ENCODE peak calls at places on chromosomes 7 and 10, in five cellular contexts. One of them, this sample, is unnamed.
A peak's percentile ranks its signal among the peaks of the same experiment; 100 is the strongest.

GRCh38 chr7:74466196-74466813 is 12.6 kb downstream of the GTF2IRD1 start:
- DNase-seq in GM23338: no peak
- DNase-seq in GM23248: no peak
- DNase-seq in OCI-LY7: peak; percentile 56
- DNase-seq in neural progenitor cell: peak; percentile 43
- DNase-seq in this sample: no peak

GRCh38 chr7:75739796-75740672 is 1.3 kb upstream of the HIP1 start:
- DNase-seq in neural progenitor cell: no peak
- DNase-seq in OCI-LY7: peak; percentile 88
- DNase-seq in GM23248: peak; percentile 86
- DNase-seq in GM23338: peak; percentile 86
- DNase-seq in this sample: peak; percentile 90

GRCh38 chr7:140940866-140941265 is 16.1 kb upstream of the BRAF start:
- DNase-seq in GM23338: no peak
- DNase-seq in GM23248: peak; percentile 4
- DNase-seq in OCI-LY7: no peak
- DNase-seq in neural progenitor cell: no peak
- DNase-seq in this sample: no peak

GRCh38 chr7:121049028-121049791 is 60.7 kb downstream of the CPED1 start:
- DNase-seq in OCI-LY7: no peak
- DNase-seq in neural progenitor cell: no peak
- DNase-seq in GM23248: no peak
- DNase-seq in GM23338: peak; percentile 37
- DNase-seq in this sample: no peak

GRCh38 chr7:114048386-114049235 is 129.8 kb upstream of the PPP1R3A start:
- DNase-seq in neural progenitor cell: no peak
- DNase-seq in GM23338: peak; percentile 23
- DNase-seq in OCI-LY7: peak; percentile 10
- DNase-seq in GM23248: peak; percentile 65
- DNase-seq in this sample: peak; percentile 59

GRCh38 chr10:97792058-97792721 is 20.4 kb upstream of the SFRP5 start:
- DNase-seq in OCI-LY7: peak; percentile 65
- DNase-seq in neural progenitor cell: peak; percentile 74
- DNase-seq in GM23338: peak; percentile 90
- DNase-seq in GM23248: peak; percentile 64
- DNase-seq in this sample: peak; percentile 59

GRCh38 chr10:12358863-12359647 is 9.7 kb downstream of the CAMK1D start:
- DNase-seq in GM23248: no peak
- DNase-seq in GM23338: peak; percentile 32
- DNase-seq in OCI-LY7: no peak
- DNase-seq in neural progenitor cell: peak; percentile 30
- DNase-seq in this sample: no peak

GRCh38 chr7:107544848-107545591 is 18.7 kb downstream of the COG5 start:
- DNase-seq in GM23248: no peak
- DNase-seq in neural progenitor cell: no peak
- DNase-seq in GM23338: no peak
- DNase-seq in OCI-LY7: no peak
- DNase-seq in this sample: no peak

GRCh38 chr10:21273400-21273968 is 252.0 kb downstream of the SKIDA1 start:
- DNase-seq in GM23248: no peak
- DNase-seq in neural progenitor cell: no peak
- DNase-seq in GM23338: no peak
- DNase-seq in OCI-LY7: no peak
- DNase-seq in this sample: no peak

GRCh38 chr10:6128591-6129383 is 40.0 kb downstream of the RBM17 start:
- DNase-seq in neural progenitor cell: peak; percentile 62
- DNase-seq in GM23248: peak; percentile 70
- DNase-seq in GM23338: peak; percentile 43
- DNase-seq in OCI-LY7: no peak
- DNase-seq in this sample: peak; percentile 23

GRCh38 chr7:51774178-51774577 is 457.6 kb upstream of the COBL start:
- DNase-seq in GM23338: peak; percentile 40
- DNase-seq in neural progenitor cell: peak; percentile 19
- DNase-seq in GM23248: no peak
- DNase-seq in OCI-LY7: no peak
- DNase-seq in this sample: no peak

GRCh38 chr7:99079104-99079503 is 64.8 kb downstream of the SMURF1 start:
- DNase-seq in OCI-LY7: no peak
- DNase-seq in GM23248: no peak
- DNase-seq in GM23338: no peak
- DNase-seq in neural progenitor cell: no peak
- DNase-seq in this sample: no peak

GRCh38 chr10:1240341-1240775 is 184.2 kb downstream of the WDR37 start:
- DNase-seq in OCI-LY7: no peak
- DNase-seq in GM23248: no peak
- DNase-seq in GM23338: peak; percentile 76
- DNase-seq in neural progenitor cell: no peak
- DNase-seq in this sample: no peak

GRCh38 chr10:130401860-130402765 is 265.9 kb downstream of the GLRX3 start:
- DNase-seq in GM23338: no peak
- DNase-seq in OCI-LY7: no peak
- DNase-seq in neural progenitor cell: no peak
- DNase-seq in GM23248: no peak
- DNase-seq in this sample: no peak

GRCh38 chr10:97159906-97160305 is 25.9 kb downstream of the SLIT1 start:
- DNase-seq in OCI-LY7: no peak
- DNase-seq in neural progenitor cell: no peak
- DNase-seq in GM23248: no peak
- DNase-seq in GM23338: no peak
- DNase-seq in this sample: no peak

GRCh38 chr10:90800232-90800796 is 57.5 kb downstream of the HTR7 start:
- DNase-seq in GM23338: no peak
- DNase-seq in neural progenitor cell: no peak
- DNase-seq in GM23248: no peak
- DNase-seq in OCI-LY7: no peak
- DNase-seq in this sample: no peak

GRCh38 chr7:139648617-139648932 is 125.1 kb downstream of the CLEC2L start:
- DNase-seq in GM23248: no peak
- DNase-seq in neural progenitor cell: no peak
- DNase-seq in GM23338: peak; percentile 31
- DNase-seq in OCI-LY7: no peak
- DNase-seq in this sample: no peak

GRCh38 chr10:4847580-4848020 is 21.6 kb downstream of the AKR1E2 start:
- DNase-seq in neural progenitor cell: no peak
- DNase-seq in GM23338: no peak
- DNase-seq in OCI-LY7: no peak
- DNase-seq in GM23248: peak; percentile 85
- DNase-seq in this sample: no peak

GRCh38 chr7:71824356-71824755 is 587.8 kb downstream of the CALN1 start:
- DNase-seq in OCI-LY7: no peak
- DNase-seq in GM23248: peak; percentile 1
- DNase-seq in GM23338: peak; percentile 13
- DNase-seq in neural progenitor cell: peak; percentile 7
- DNase-seq in this sample: no peak

GRCh38 chr10:103566536-103566935 is 73.0 kb downstream of the NEURL1 start:
- DNase-seq in neural progenitor cell: no peak
- DNase-seq in GM23248: peak; percentile 20
- DNase-seq in GM23338: no peak
- DNase-seq in OCI-LY7: no peak
- DNase-seq in this sample: no peak

GRCh38 chr10:126705951-126706565 is 35.6 kb upstream of the C10orf90 start:
- DNase-seq in GM23338: no peak
- DNase-seq in neural progenitor cell: no peak
- DNase-seq in GM23248: no peak
- DNase-seq in OCI-LY7: no peak
- DNase-seq in this sample: no peak

GRCh38 chr7:53531-53930 is 138.8 kb upstream of the FAM20C start:
- DNase-seq in neural progenitor cell: no peak
- DNase-seq in OCI-LY7: no peak
- DNase-seq in GM23338: no peak
- DNase-seq in GM23248: no peak
- DNase-seq in this sample: no peak

GRCh38 chr10:22742678-22743077 is 28.3 kb upstream of the PIP4K2A start:
- DNase-seq in GM23338: no peak
- DNase-seq in GM23248: no peak
- DNase-seq in neural progenitor cell: no peak
- DNase-seq in OCI-LY7: peak; percentile 60
- DNase-seq in this sample: no peak

GRCh38 chr7:151076863-151077704 is 3.5 kb downstream of the FASTK start:
- DNase-seq in OCI-LY7: no peak
- DNase-seq in neural progenitor cell: peak; percentile 46
- DNase-seq in GM23248: peak; percentile 49
- DNase-seq in GM23338: peak; percentile 85
- DNase-seq in this sample: no peak

GRCh38 chr7:27176962-27177794 is 3.1 kb upstream of the HOXA10 start:
- DNase-seq in GM23248: peak; percentile 80
- DNase-seq in neural progenitor cell: no peak
- DNase-seq in GM23338: no peak
- DNase-seq in OCI-LY7: no peak
- DNase-seq in this sample: no peak

GRCh38 chr10:9069136-9069535 is 1014.6 kb downstream of the GATA3 start:
- DNase-seq in OCI-LY7: no peak
- DNase-seq in GM23338: no peak
- DNase-seq in neural progenitor cell: no peak
- DNase-seq in GM23248: no peak
- DNase-seq in this sample: no peak

GRCh38 chr10:16967000-16967865 is 150.0 kb upstream of the RSU1 start:
- DNase-seq in OCI-LY7: no peak
- DNase-seq in GM23248: peak; percentile 63
- DNase-seq in neural progenitor cell: no peak
- DNase-seq in GM23338: no peak
- DNase-seq in this sample: no peak

GRCh38 chr7:35605760-35606159 is 89.2 kb downstream of the HERPUD2 start:
- DNase-seq in OCI-LY7: no peak
- DNase-seq in GM23248: peak; percentile 66
- DNase-seq in neural progenitor cell: no peak
- DNase-seq in GM23338: no peak
- DNase-seq in this sample: no peak

GRCh38 chr7:92875719-92876118 is 39.3 kb upstream of the CDK6 start:
- DNase-seq in GM23338: no peak
- DNase-seq in GM23248: peak; percentile 23
- DNase-seq in neural progenitor cell: no peak
- DNase-seq in OCI-LY7: no peak
- DNase-seq in this sample: no peak

GRCh38 chr10:23197416-23197861 is 5.3 kb downstream of the PTF1A start:
- DNase-seq in GM23248: no peak
- DNase-seq in GM23338: peak; percentile 46
- DNase-seq in OCI-LY7: no peak
- DNase-seq in neural progenitor cell: peak; percentile 26
- DNase-seq in this sample: no peak

GRCh38 chr10:3763852-3764625 is 21.0 kb downstream of the KLF6 start:
- DNase-seq in GM23248: peak; percentile 92
- DNase-seq in neural progenitor cell: no peak
- DNase-seq in GM23338: no peak
- DNase-seq in OCI-LY7: no peak
- DNase-seq in this sample: no peak

GRCh38 chr10:3527144-3527543 is 257.9 kb downstream of the KLF6 start:
- DNase-seq in GM23338: no peak
- DNase-seq in GM23248: peak; percentile 80
- DNase-seq in neural progenitor cell: no peak
- DNase-seq in OCI-LY7: no peak
- DNase-seq in this sample: no peak

GRCh38 chr7:157474685-157475084 is 137.9 kb downstream of the DNAJB6 start:
- DNase-seq in GM23248: peak; percentile 27
- DNase-seq in GM23338: peak; percentile 70
- DNase-seq in neural progenitor cell: peak; percentile 39
- DNase-seq in OCI-LY7: peak; percentile 45
- DNase-seq in this sample: peak; percentile 51

GRCh38 chr10:75043256-75044121 is 68.0 kb upstream of the SAMD8 start:
- DNase-seq in GM23248: no peak
- DNase-seq in neural progenitor cell: peak; percentile 4
- DNase-seq in GM23338: peak; percentile 93
- DNase-seq in OCI-LY7: peak; percentile 66
- DNase-seq in this sample: no peak

GRCh38 chr10:75040576-75040975 is 70.9 kb upstream of the SAMD8 start:
- DNase-seq in GM23248: no peak
- DNase-seq in neural progenitor cell: no peak
- DNase-seq in GM23338: no peak
- DNase-seq in OCI-LY7: no peak
- DNase-seq in this sample: no peak

GRCh38 chr10:75037171-75038153 is 74.0 kb upstream of the SAMD8 start:
- DNase-seq in GM23338: no peak
- DNase-seq in OCI-LY7: no peak
- DNase-seq in neural progenitor cell: no peak
- DNase-seq in GM23248: no peak
- DNase-seq in this sample: no peak

GRCh38 chr10:75038335-75038734 is 73.1 kb upstream of the SAMD8 start:
- DNase-seq in OCI-LY7: no peak
- DNase-seq in GM23248: peak; percentile 56
- DNase-seq in GM23338: no peak
- DNase-seq in neural progenitor cell: no peak
- DNase-seq in this sample: no peak

GRCh38 chr10:75042292-75042974 is 69.0 kb upstream of the SAMD8 start:
- DNase-seq in GM23248: peak; percentile 83
- DNase-seq in neural progenitor cell: no peak
- DNase-seq in GM23338: no peak
- DNase-seq in OCI-LY7: no peak
- DNase-seq in this sample: no peak
- TF ChIP-seq EZH2phosphoT487 in GM23248: no peak
- TF ChIP-seq EZH2phosphoT487 in neural progenitor cell: no peak
- TF ChIP-seq EZH2phosphoT487 in GM23338: no peak
- TF ChIP-seq EZH2phosphoT487 in OCI-LY7: no peak
- TF ChIP-seq EZH2phosphoT487 in this sample: no peak

DNA sequence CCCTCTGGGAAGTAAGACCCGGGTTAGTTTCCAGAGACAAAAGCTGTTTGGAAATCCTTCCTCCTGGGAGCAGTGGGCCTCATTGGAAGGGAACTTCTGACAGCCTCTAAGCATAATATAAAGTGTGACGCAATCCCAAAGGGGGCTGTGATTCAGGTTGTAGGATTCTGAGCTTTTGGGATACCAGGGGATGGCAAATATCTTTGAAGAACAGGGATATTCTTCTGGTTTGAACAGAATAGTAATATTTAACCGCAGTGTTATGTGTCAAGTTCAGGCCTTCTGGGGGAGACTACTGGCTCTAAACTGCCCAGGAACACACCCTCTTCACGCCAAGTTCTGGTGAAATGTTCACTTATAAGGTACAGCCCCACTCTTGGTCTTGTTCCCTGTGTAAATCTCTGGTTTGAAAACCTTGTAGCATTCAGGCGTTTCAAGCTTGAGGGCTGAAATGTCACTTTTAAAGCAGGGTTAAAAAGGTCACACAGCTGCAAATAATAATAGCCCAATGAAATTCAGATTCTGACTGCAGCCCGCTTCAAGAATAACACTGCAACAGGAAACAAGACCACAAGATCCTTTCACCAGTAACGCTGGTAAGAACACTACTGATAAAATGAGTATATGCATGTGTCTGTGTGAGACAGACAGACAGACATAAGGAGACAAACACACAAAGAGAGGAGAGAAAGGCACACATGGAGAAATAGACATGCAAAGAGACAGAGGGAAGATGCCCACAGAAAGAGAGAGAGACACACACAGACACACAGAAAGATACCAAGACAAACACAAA is 69.0 kb downstream of the CREB5 start:
- DNase-seq in OCI-LY7: peak; percentile 49
- DNase-seq in GM23338: peak; percentile 31
- DNase-seq in GM23248: peak; percentile 79
- DNase-seq in neural progenitor cell: peak; percentile 59
- DNase-seq in this sample: peak; percentile 47
- H2AFZ ChIP-seq in OCI-LY7: peak overlapping the region; percentile 40
- H2AFZ ChIP-seq in GM23338: peak overlapping the region; percentile 44
- H2AFZ ChIP-seq in GM23248: no peak overlapping the region
- H2AFZ ChIP-seq in neural progenitor cell: no peak overlapping the region
- H2AFZ ChIP-seq in this sample: no peak overlapping the region

GRCh38 chr10:11154809-11155208 is 137.1 kb downstream of the CELF2 start:
- DNase-seq in GM23338: no peak
- DNase-seq in GM23248: peak; percentile 41
- DNase-seq in neural progenitor cell: peak; percentile 16
- DNase-seq in OCI-LY7: no peak
- DNase-seq in this sample: no peak
- H3K4me1 ChIP-seq in GM23338: peaks cover 41% of the 10 kb centered on the region
- H3K4me1 ChIP-seq in GM23248: peaks cover 4% of the 10 kb centered on the region
- H3K4me1 ChIP-seq in neural progenitor cell: peaks cover 31% of the 10 kb centered on the region
- H3K4me1 ChIP-seq in OCI-LY7: no peaks in the 10 kb centered on the region
- H3K4me1 ChIP-seq in this sample: peaks cover 18% of the 10 kb centered on the region

GRCh38 chr10:44317856-44318255 is 67.0 kb downstream of the CXCL12 start:
- DNase-seq in OCI-LY7: no peak
- DNase-seq in neural progenitor cell: no peak
- DNase-seq in GM23248: no peak
- DNase-seq in GM23338: no peak
- DNase-seq in this sample: no peak
- TF ChIP-seq EZH2phosphoT487 in OCI-LY7: no peak
- TF ChIP-seq EZH2phosphoT487 in neural progenitor cell: no peak
- TF ChIP-seq EZH2phosphoT487 in GM23248: no peak
- TF ChIP-seq EZH2phosphoT487 in GM23338: no peak
- TF ChIP-seq EZH2phosphoT487 in this sample: no peak

This sample was measured in MM.1S.